ENCODE peak calls at places on chromosome 13, in five cellular contexts. A, O, S, V and X are unnamed samples.

GRCh38 chr13:99468971-99469545 is 32.2 kb upstream of the TM9SF2 start:
- DNase-seq in O (no peak), S (no peak), A (no peak), V (no peak), X (no peak)

GRCh38 chr13:78147905-78148304 is 229.3 kb upstream of the EDNRB start:
- DNase-seq in A (no peak), O (no peak), V (no peak), S (no peak), X (no peak)

GRCh38 chr13:97113231-97114001 is 108.7 kb upstream of the MBNL2 start:
- DNase-seq in O (no peak), A (no peak), S (no peak), V (no peak), X (no peak)

GRCh38 chr13:19156013-19156825 is 25.4 kb downstream of the TUBA3C start:
- DNase-seq in S (no peak), O (no peak), V (no peak), A (no peak), X (no peak)

GRCh38 chr13:76570485-76570884 is 315.7 kb downstream of the KCTD12 start:
- DNase-seq in V (no peak), O (no peak), A (no peak), S (no peak), X (no peak)

GRCh38 chr13:112821340-112822055 is 131.7 kb downstream of the ATP11A start:
- DNase-seq in A (no peak), V (no peak), O (no peak), S (no peak), X (peak)

GRCh38 chr13:28161370-28161769 is 23.0 kb downstream of the PAN3 start:
- DNase-seq in S (no peak), A (peak), V (no peak), O (no peak), X (no peak)

GRCh38 chr13:29756506-29756905 is 93.9 kb downstream of the UBL3 start:
- DNase-seq in V (no peak), A (no peak), S (no peak), O (no peak), X (no peak)

GRCh38 chr13:40537146-40537895 is 129.1 kb downstream of the FOXO1 start:
- DNase-seq in A (no peak), O (no peak), S (no peak), V (no peak), X (no peak)

GRCh38 chr13:87334176-87334575 is 337.0 kb upstream of the SLITRK5 start:
- DNase-seq in A (no peak), O (no peak), S (no peak), V (no peak), X (no peak)

GRCh38 chr13:62119739-62120700 is 704.4 kb upstream of the PCDH20 start:
- DNase-seq in A (no peak), O (no peak), V (no peak), S (no peak), X (no peak)

GRCh38 chr13:94311893-94312292 is 167.6 kb downstream of the DCT start:
- DNase-seq in O (no peak), V (no peak), S (no peak), A (no peak), X (no peak)

GRCh38 chr13:71242191-71242590 is 624.8 kb downstream of the DACH1 start:
- DNase-seq in O (no peak), V (no peak), A (no peak), S (no peak), X (no peak)

GRCh38 chr13:67740871-67741475 is 510.8 kb upstream of the PCDH9 start:
- DNase-seq in O (no peak), A (no peak), S (no peak), V (no peak), X (no peak)

GRCh38 chr13:24997367-24997967 is 98.5 kb upstream of the PABPC3 start:
- DNase-seq in A (peak), O (peak), S (no peak), V (no peak), X (no peak)

GRCh38 chr13:35489050-35489449 is 12.6 kb upstream of the MAB21L1 start:
- DNase-seq in A (no peak), V (no peak), O (no peak), S (no peak), X (no peak)

GRCh38 chr13:32257649-32258048 is 57.5 kb downstream of the ZAR1L start:
- DNase-seq in A (no peak), O (no peak), V (no peak), S (no peak), X (no peak)

GRCh38 chr13:85582890-85583289 is 216.3 kb downstream of the SLITRK6 start:
- DNase-seq in S (no peak), V (no peak), A (no peak), O (no peak), X (no peak)

GRCh38 chr13:80828759-80829158 is 487.8 kb upstream of the SPRY2 start:
- DNase-seq in S (no peak), O (no peak), A (no peak), V (no peak), X (no peak)

GRCh38 chr13:90534617-90535340 is 812.7 kb upstream of the MIR17HG start:
- DNase-seq in S (no peak), V (no peak), A (no peak), O (no peak), X (no peak)

GRCh38 chr13:42660367-42660965 is 86.5 kb downstream of the TNFSF11 start:
- DNase-seq in S (no peak), V (no peak), O (no peak), A (no peak), X (no peak)

GRCh38 chr13:33518442-33518841 is 232.9 kb upstream of the STARD13 start:
- DNase-seq in S (no peak), O (no peak), V (no peak), A (no peak), X (no peak)

GRCh38 chr13:37241786-37242185 is 136.3 kb upstream of the CSNK1A1L start:
- DNase-seq in S (no peak), A (no peak), O (no peak), V (no peak), X (no peak)

DNA sequence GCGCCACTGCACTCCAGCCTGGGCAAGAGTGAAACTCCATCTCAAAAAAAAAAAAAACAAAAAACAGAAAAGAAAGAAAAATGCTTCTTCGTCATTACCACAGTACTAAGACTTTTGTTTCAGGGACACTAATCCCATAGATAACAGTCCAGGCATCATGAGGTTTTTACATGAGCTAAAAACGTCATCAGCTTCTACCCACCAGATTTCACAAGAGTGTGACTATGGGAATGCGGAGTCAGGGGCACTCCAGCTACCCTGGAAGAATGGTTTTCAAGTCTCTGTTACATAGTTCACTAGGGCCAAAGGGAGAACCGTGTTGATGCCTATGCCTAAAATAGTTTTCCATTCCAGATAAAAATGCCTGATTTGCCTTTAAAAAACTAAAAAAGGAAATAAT is 33.2 kb downstream of the RAB20 start:
- DNase-seq in A (no peak), S (no peak), V (no peak), O (no peak), X (no peak)
- TF ChIP-seq ATF2 in A (no peak), S (no peak), V (no peak), O (no peak), X (no peak)

DNA sequence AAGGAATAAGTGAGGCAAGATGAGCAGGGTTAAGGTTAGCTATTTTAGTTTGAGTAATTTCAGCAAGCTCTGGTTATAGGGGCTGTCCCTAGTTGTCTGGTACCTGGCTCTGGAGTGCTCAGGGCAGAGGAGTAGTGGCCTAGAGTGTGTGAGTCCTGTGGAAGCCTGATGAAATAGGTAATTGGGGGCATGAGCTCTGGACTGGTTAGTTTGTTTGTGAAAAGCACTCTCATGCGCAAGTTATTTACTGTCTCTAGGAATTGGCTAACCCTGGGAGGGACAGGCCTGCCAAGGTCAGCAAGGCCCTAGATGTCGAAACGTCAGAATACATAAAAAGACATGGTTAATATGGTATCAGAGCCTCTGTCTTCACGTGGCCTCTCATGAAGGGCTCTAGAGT is 900.1 kb downstream of the PCDH17 start:
- DNase-seq in O (no peak), V (no peak), A (peak), S (no peak), X (no peak)
- TF ChIP-seq CREB1 in O (no peak), V (no peak), A (no peak), S (no peak), X (no peak)

GRCh38 chr13:74662895-74663294 is 528.7 kb upstream of the KLF12 start:
- DNase-seq in A (no peak), O (no peak), S (no peak), V (no peak), X (no peak)

GRCh38 chr13:74661851-74662250 is 527.6 kb upstream of the KLF12 start:
- DNase-seq in O (no peak), S (no peak), A (no peak), V (no peak), X (no peak)

GRCh38 chr13:74669149-74669548 is 534.9 kb upstream of the KLF12 start:
- DNase-seq in A (no peak), S (no peak), V (no peak), O (no peak), X (no peak)

GRCh38 chr13:74667656-74668055 is 533.5 kb upstream of the KLF12 start:
- DNase-seq in V (no peak), O (no peak), A (no peak), S (no peak), X (no peak)
- TF ChIP-seq ATF2 in V (no peak), O (no peak), A (no peak), S (no peak), X (no peak)

GRCh38 chr13:95477187-95477586 is 75.3 kb upstream of the CLDN10 start:
- DNase-seq in O (peak), S (no peak), A (no peak), V (no peak), X (no peak)

GRCh38 chr13:95480131-95480545 is 72.4 kb upstream of the CLDN10 start:
- DNase-seq in A (no peak), S (peak), V (no peak), O (no peak), X (no peak)

GRCh38 chr13:95481051-95481775 is 71.3 kb upstream of the CLDN10 start:
- DNase-seq in A (no peak), V (no peak), S (no peak), O (no peak), X (no peak)

GRCh38 chr13:95484052-95484451 is 68.5 kb upstream of the CLDN10 start:
- DNase-seq in S (no peak), V (no peak), O (no peak), A (no peak), X (no peak)

DNA sequence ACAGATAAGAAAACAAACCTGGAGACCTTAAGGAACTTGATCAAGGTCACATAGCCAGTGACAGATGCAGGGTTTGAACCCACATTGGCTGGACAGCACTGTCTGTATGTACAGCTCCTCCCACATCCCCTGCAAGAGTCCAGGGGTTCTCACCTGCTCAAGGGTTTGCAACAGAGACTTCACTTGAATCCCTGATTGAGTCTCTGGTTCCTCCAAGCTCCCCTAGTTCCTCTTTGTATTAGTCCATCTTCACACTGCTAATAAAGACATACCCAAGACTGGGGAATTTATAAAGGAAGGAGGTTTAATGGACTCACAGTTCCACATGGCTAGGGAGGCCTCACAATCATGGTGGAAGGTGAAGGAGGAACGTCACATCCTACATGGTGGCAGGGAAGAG is 72.8 kb upstream of the CLDN10 start:
- DNase-seq in O (no peak), V (no peak), S (peak), A (no peak), X (no peak)
- TF ChIP-seq CREB1 in O (no peak), V (no peak), S (no peak), A (no peak), X (no peak)

GRCh38 chr13:113859311-113860050 is 4.4 kb downstream of the GAS6 start:
- DNase-seq in V (no peak), O (no peak), A (no peak), S (no peak), X (peak)

GRCh38 chr13:113860051-113860471 is 3.8 kb downstream of the GAS6 start:
- DNase-seq in V (peak), O (no peak), A (peak), S (no peak), X (peak)

GRCh38 chr13:113861433-113862030 is 2.3 kb downstream of the GAS6 start:
- DNase-seq in O (no peak), S (no peak), V (peak), A (no peak), X (no peak)

GRCh38 chr13:113862191-113862765 is 1.6 kb downstream of the GAS6 start:
- DNase-seq in S (no peak), O (no peak), V (peak), A (no peak), X (no peak)

GRCh38 chr13:113860579-113861432 is 3.1 kb downstream of the GAS6 start:
- DNase-seq in S (no peak), A (no peak), V (peak), O (peak), X (peak)
- TF ChIP-seq ATF2 in S (no peak), A (no peak), V (no peak), O (no peak), X (no peak)

GRCh38 chr13:98429977-98430785 is 146.7 kb downstream of the STK24 start:
- DNase-seq in A (no peak), O (no peak), S (no peak), V (no peak), X (no peak)
- TF ChIP-seq CREB1 in A (no peak), O (no peak), S (no peak), V (no peak), X (no peak)

GRCh38 chr13:51717786-51718398 is 86.1 kb downstream of the DHRS12 start:
- DNase-seq in A (no peak), O (no peak), V (no peak), S (no peak), X (no peak)
- TF ChIP-seq ATF2 in A (no peak), O (no peak), V (no peak), S (no peak), X (no peak)

DNA sequence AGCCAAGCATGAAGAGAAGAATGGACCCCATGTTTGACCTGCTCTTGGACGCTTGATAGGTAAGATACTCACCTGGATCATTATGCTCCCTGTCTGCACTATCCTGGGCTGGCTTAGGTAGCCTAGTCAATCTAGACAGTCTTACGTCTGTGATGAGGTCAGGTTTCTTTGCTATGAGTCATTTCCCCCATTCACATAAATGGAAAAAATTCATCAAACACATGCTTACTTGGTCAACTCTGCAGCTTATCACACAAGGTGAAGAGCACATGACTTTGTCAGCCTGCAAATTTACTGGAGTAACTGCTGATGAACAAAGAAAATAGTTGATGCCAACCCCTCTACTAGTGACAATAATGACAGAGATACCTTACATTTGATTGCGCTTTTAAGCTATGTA is 170.0 kb downstream of the NUFIP1 start:
- DNase-seq in A (peak), S (no peak), O (no peak), V (no peak), X (no peak)
- TF ChIP-seq CREB1 in A (no peak), S (peak), O (no peak), V (no peak), X (no peak)